ENCODE peak calls at places on chromosome 19, in nine cellular contexts. A is progenitor cell of endocrine pancreas; C is CD8-positive, alpha-beta T cell; W is RWPE1; G is uterus; M is HFF-Myc; X is psoas muscle; K is AG04449; E is activated B cell treated with CpG ODN at 0.5 μM for 24 hours. T is an unnamed sample.

GRCh38 chr19:30677702-30678101 is 305.5 kb downstream of the ZNF536 start:
- DNase-seq in W (no peak), C (no peak), E (no peak), M (no peak), G (no peak), X (no peak), K (no peak), A (no peak), T (no peak)

GRCh38 chr19:30666301-30666803 is 294.2 kb downstream of the ZNF536 start:
- DNase-seq in W (peak; percentile 42), G (peak; percentile 43), M (no peak), E (no peak), C (peak; percentile 48), K (no peak), A (peak; percentile 60), X (peak; percentile 42), T (no peak)

GRCh38 chr19:29563688-29564087 is 37.9 kb downstream of the VSTM2B start:
- DNase-seq in X (no peak), M (no peak), G (no peak), C (no peak), K (no peak), A (no peak), W (no peak), E (no peak), T (no peak)

GRCh38 chr19:46776927-46777911 is 11.2 kb downstream of the SLC1A5 start:
- DNase-seq in K (no peak), M (no peak), A (no peak), X (no peak), C (no peak), W (peak; percentile 44), G (no peak), E (no peak), T (no peak)

GRCh38 chr19:6465006-6465405 is 935 bp downstream of the CRB3 start:
- DNase-seq in M (no peak), K (no peak), A (no peak), W (peak; percentile 26), G (no peak), X (no peak), E (no peak), C (no peak), T (no peak)

GRCh38 chr19:30602661-30603322 is 230.6 kb downstream of the ZNF536 start:
- DNase-seq in K (no peak), E (no peak), A (no peak), G (no peak), X (no peak), M (no peak), C (no peak), W (no peak), T (no peak)

GRCh38 chr19:37309834-37310575 is 60.9 kb upstream of the ZNF527 start:
- DNase-seq in W (no peak), G (no peak), X (no peak), C (peak; percentile 37), M (no peak), A (no peak), E (no peak), K (no peak), T (no peak)

GRCh38 chr19:5130371-5131030 is 161.6 kb downstream of the KDM4B start:
- DNase-seq in K (no peak), A (no peak), G (no peak), X (no peak), M (no peak), E (peak; percentile 78), W (no peak), C (peak; percentile 57), T (no peak)

GRCh38 chr19:53982611-53983010 is 8.8 kb upstream of the CACNG6 start:
- DNase-seq in X (peak; percentile 53), K (no peak), G (peak; percentile 27), M (no peak), C (peak; percentile 13), W (no peak), E (no peak), A (peak; percentile 21), T (no peak)

GRCh38 chr19:3389446-3389778 is 23.0 kb downstream of the NFIC start:
- DNase-seq in C (no peak), A (no peak), X (no peak), M (no peak), W (no peak), K (no peak), E (no peak), G (no peak), T (no peak)

GRCh38 chr19:3389876-3390361 is 23.5 kb downstream of the NFIC start:
- DNase-seq in A (no peak), E (no peak), C (no peak), X (peak; percentile 55), M (no peak), K (no peak), G (no peak), W (no peak), T (no peak)

GRCh38 chr19:3387645-3388589 is 21.5 kb downstream of the NFIC start:
- DNase-seq in E (no peak), M (peak; percentile 49), W (peak; percentile 82), X (peak; percentile 91), C (no peak), G (peak; percentile 80), K (no peak), A (no peak), T (peak; percentile 61)

GRCh38 chr19:3396881-3397265 is 30.5 kb downstream of the NFIC start:
- DNase-seq in W (no peak), C (no peak), A (no peak), X (no peak), E (no peak), K (no peak), M (no peak), G (no peak), T (no peak)

GRCh38 chr19:3392480-3392879 is 26.1 kb downstream of the NFIC start:
- DNase-seq in W (no peak), K (no peak), M (no peak), G (no peak), C (no peak), A (no peak), E (no peak), X (no peak), T (no peak)
- TF ChIP-seq CTCF in W (no peak), K (no peak), M (no peak), G (no peak), C (no peak), A (no peak), E (no peak), X (no peak), T (no peak)

GRCh38 chr19:40625406-40626120 is 24.4 kb downstream of the LTBP4 start:
- DNase-seq in K (no peak), W (no peak), E (no peak), M (no peak), X (no peak), C (no peak), A (no peak), G (no peak), T (no peak)

GRCh38 chr19:40630571-40631160 is 29.5 kb downstream of the LTBP4 start:
- DNase-seq in C (no peak), X (no peak), W (no peak), A (no peak), K (no peak), M (no peak), G (no peak), E (no peak), T (no peak)

GRCh38 chr19:40626918-40627317 is 25.7 kb downstream of the LTBP4 start:
- DNase-seq in W (no peak), C (no peak), M (no peak), K (no peak), E (no peak), G (no peak), X (no peak), A (no peak), T (no peak)

GRCh38 chr19:40629346-40629745 is 28.2 kb downstream of the LTBP4 start:
- DNase-seq in W (no peak), E (no peak), G (no peak), C (no peak), K (no peak), M (no peak), X (no peak), A (no peak), T (no peak)

GRCh38 chr19:40627486-40628279 is 26.5 kb downstream of the LTBP4 start:
- DNase-seq in E (no peak), C (no peak), A (no peak), K (no peak), W (no peak), M (no peak), X (no peak), G (no peak), T (no peak)
- TF ChIP-seq CTCF in E (no peak), C (no peak), A (no peak), K (no peak), W (no peak), M (no peak), X (no peak), G (no peak), T (no peak)

DNA sequence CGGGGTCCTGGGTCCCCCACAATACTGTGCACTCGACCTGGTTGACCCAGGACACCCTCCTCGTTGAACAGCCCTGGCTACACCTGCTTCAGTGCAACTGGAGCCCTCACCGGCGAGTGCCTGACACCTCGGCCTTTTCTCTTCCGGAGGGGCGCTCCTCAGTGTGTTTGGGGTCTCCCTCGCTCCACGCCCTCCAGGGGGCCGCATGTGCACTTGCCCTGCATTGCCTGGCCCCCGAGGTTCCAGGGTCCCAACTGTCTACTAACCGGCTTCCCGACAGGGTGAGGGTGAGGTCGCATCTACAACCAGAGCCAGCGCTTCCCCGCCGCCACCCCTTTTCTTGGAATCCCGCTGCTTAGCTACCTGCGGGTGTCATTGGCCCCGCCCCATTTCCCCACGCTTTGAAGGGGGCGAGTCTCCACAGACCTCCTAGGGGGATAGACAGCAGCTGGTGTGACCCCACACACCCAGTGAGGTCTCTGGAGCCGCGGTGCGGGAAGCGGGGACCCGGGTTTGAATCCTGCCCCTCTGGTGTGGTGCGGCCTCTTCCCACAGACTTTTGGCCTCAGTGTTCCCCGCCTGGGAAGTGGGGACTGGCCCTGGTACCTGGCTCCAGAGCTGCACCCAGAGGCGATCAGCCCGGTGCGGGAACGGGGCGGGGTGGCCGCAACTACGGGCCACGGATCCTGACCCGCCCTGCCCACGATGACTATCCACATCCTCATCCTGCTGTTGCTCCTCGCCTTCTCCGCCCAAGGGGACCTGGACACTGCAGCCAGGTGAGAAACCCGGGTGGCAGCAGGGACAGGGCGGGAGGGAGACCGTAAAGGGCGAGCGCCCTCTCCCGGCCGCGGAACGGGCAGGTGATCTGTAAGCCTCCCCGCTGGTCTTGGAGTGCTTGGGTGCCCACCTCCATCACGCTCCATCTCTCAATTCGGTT is at the start of gene ADM5:
- DNase-seq in A (peak; percentile 60), W (no peak), X (no peak), E (no peak), M (no peak), G (no peak), K (no peak), C (peak; percentile 47), T (no peak)
- TF ChIP-seq CTCF in A (peak; percentile 66), W (peak; percentile 43), X (peak; percentile 47), E (no peak), M (peak; percentile 57), G (peak; percentile 39), K (peak; percentile 70), C (no peak), T (peak; percentile 63)

DNA sequence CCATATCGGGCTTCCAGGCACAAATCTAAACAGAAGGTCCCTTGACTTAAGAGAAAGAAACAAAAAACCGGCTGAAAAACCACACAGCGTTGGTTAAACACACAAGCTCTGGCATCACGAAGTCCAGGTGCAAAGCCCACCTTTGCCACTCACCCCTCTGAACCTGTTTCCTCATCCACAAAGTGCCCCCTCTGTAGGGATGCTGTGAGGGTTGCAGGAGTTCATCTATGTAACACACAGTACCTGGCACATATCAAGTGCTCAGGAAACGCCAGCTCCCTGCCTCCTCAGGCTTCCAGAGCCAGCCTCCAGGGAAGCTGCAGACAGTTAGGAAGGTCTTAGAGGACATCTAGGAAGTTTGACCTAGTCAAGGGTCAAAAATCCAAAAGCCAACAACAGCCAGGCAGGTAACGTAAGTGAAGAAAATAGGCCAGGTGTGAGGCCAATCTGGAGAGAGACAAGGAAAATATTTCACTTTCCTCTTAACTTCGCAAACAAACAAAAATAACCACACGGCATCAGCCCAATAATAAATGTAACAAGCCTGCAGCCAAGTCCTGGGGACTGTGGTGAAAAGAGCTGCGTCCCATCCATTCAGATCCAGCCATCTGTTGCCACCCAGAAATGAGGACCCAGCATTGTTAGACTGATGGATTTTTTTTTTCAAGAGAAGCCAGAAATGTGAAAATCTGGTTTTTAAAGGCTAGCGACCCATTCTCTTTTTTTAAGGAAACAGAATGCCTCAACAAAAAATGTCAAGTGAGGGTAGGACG is 10.0 kb downstream of the KDELR1 start:
- DNase-seq in W (no peak), C (no peak), A (no peak), X (no peak), E (no peak), M (no peak), G (no peak), K (no peak), T (no peak)
- TF ChIP-seq CTCF in W (no peak), C (no peak), A (no peak), X (no peak), E (no peak), M (no peak), G (no peak), K (no peak), T (no peak)